ENCODE peak calls at places on chromosomes 7 and 10, in nine cellular contexts. K is T follicular helper cell; M is brain microvascular endothelial cell; F is mucosa of descending colon; R is cardiac muscle cell; J is iris pigment epithelial cell; T is stimulated activated CD4-positive, alpha-beta T cell treated with anti-CD3 and anti-CD28 coated beads, Interleukin-15, amount 100 ng/mL, for 1 hour; C is AG08396; V is cardiac fibroblast. W is an unnamed sample.

GRCh38 chr10:83801983-83802382 is 337.3 kb upstream of the GHITM start:
- DNase-seq in K (no peak), M (no peak), F (no peak), R (no peak), J (no peak), T (no peak), C (no peak), V (no peak), W (no peak)

GRCh38 chr10:29688230-29688634 is 53.5 kb upstream of the SVIL start:
- DNase-seq in K (no peak), M (no peak), F (no peak), R (peak), J (no peak), T (no peak), C (no peak), V (peak), W (no peak)

GRCh38 chr10:17075510-17075909 is 54.1 kb downstream of the CUBN start:
- DNase-seq in K (no peak), M (peak), F (no peak), R (no peak), J (peak), T (no peak), C (peak), V (peak), W (no peak)

GRCh38 chr7:116431783-116432182 is 67.8 kb upstream of the CAV2 start:
- DNase-seq in K (no peak), M (no peak), F (no peak), R (no peak), J (no peak), T (no peak), C (no peak), V (no peak), W (no peak)

GRCh38 chr10:102410427-102411073 is 8.0 kb downstream of the PSD start:
- DNase-seq in K (no peak), M (no peak), F (no peak), R (peak), J (peak), T (peak), C (no peak), V (peak), W (no peak)

GRCh38 chr7:5143935-5144903 is 45.8 kb upstream of the WIPI2 start:
- DNase-seq in K (peak), M (peak), F (peak), R (no peak), J (peak), T (peak), C (peak), V (peak), W (no peak)

GRCh38 chr7:1725199-1725701 is 55.2 kb downstream of the ELFN1 start:
- DNase-seq in K (no peak), M (no peak), F (no peak), R (peak), J (no peak), T (no peak), C (no peak), V (peak), W (no peak)

GRCh38 chr7:149147730-149148653 is 739 bp downstream of the ZNF398 start:
- DNase-seq in K (peak), M (peak), F (peak), R (peak), J (peak), T (peak), C (peak), V (peak), W (no peak)

GRCh38 chr7:26616235-26616634 is 248.2 kb downstream of the SKAP2 start:
- DNase-seq in K (no peak), M (no peak), F (no peak), R (no peak), J (no peak), T (no peak), C (no peak), V (no peak), W (no peak)

GRCh38 chr7:112748381-112748780 is 41.8 kb downstream of the TMEM168 start:
- DNase-seq in K (no peak), M (no peak), F (no peak), R (no peak), J (no peak), T (no peak), C (no peak), V (no peak), W (no peak)

GRCh38 chr10:13844651-13845050 is 257.9 kb downstream of the PRPF18 start:
- DNase-seq in K (no peak), M (peak), F (no peak), R (no peak), J (no peak), T (no peak), C (no peak), V (no peak), W (no peak)

GRCh38 chr10:49474901-49475300 is 64.0 kb downstream of the ERCC6 start:
- DNase-seq in K (no peak), M (peak), F (no peak), R (no peak), J (peak), T (no peak), C (no peak), V (no peak), W (no peak)

GRCh38 chr10:22466763-22467334 is 121.6 kb downstream of the SPAG6 start:
- DNase-seq in K (no peak), M (no peak), F (no peak), R (no peak), J (no peak), T (no peak), C (no peak), V (no peak), W (no peak)

GRCh38 chr7:150368884-150369739 is 490 bp downstream of the REPIN1 start:
- DNase-seq in K (peak), M (peak), F (peak), R (peak), J (peak), T (peak), C (peak), V (peak), W (no peak)

GRCh38 chr10:17003151-17003550 is 126.5 kb downstream of the CUBN start:
- DNase-seq in K (peak), M (peak), F (no peak), R (no peak), J (peak), T (no peak), C (no peak), V (peak), W (no peak)

GRCh38 chr10:100183482-100183881 is 2.3 kb downstream of the ERLIN1 start:
- DNase-seq in K (no peak), M (no peak), F (no peak), R (no peak), J (peak), T (no peak), C (no peak), V (peak), W (no peak)

GRCh38 chr7:103083210-103083609 is 8.3 kb downstream of the ARMC10 start:
- DNase-seq in K (no peak), M (no peak), F (no peak), R (no peak), J (no peak), T (no peak), C (no peak), V (no peak), W (no peak)

GRCh38 chr10:58267713-58268453 is at the start of gene IPMK:
- DNase-seq in K (peak), M (peak), F (peak), R (peak), J (peak), T (peak), C (peak), V (peak), W (no peak)

GRCh38 chr10:125162181-125162906 is 2.0 kb upstream of the CTBP2 start:
- DNase-seq in K (no peak), M (no peak), F (peak), R (no peak), J (no peak), T (no peak), C (no peak), V (no peak), W (no peak)

GRCh38 chr7:37493123-37493522 is 44.5 kb upstream of the ELMO1 start:
- DNase-seq in K (no peak), M (no peak), F (no peak), R (no peak), J (no peak), T (no peak), C (no peak), V (no peak), W (no peak)

GRCh38 chr10:76311752-76312699 is 880.6 kb downstream of the LRMDA start:
- DNase-seq in K (no peak), M (no peak), F (no peak), R (peak), J (no peak), T (no peak), C (peak), V (peak), W (no peak)

GRCh38 chr7:154928136-154929005 is 74.6 kb downstream of the PAXIP1 start:
- DNase-seq in K (no peak), M (peak), F (peak), R (no peak), J (peak), T (no peak), C (peak), V (peak), W (peak)